ENCODE peak calls at places on chromosomes 12 and 14, in six cellular contexts. U is right lobe of liver, N is SK-N-SH, F is fibroblast of mammary gland, B is epithelial cell of proximal tubule, L is endothelial cell. E is an unnamed sample.

GRCh38 chr14:76314521-76314951 is 61.4 kb upstream of the ESRRB start:
- DNase-seq in U (no peak), N (no peak), F (no peak), B (no peak), L (no peak), E (no peak)

GRCh38 chr12:116172224-116172849 is 105.2 kb downstream of the MED13L start:
- DNase-seq in U (no peak), N (no peak), F (no peak), B (no peak), L (no peak), E (no peak)

GRCh38 chr12:93279849-93280412 is 97.8 kb upstream of the NUDT4 start:
- DNase-seq in U (no peak), N (no peak), F (no peak), B (no peak), L (peak; percentile 8), E (no peak)

GRCh38 chr12:55733021-55733555 is 4.3 kb upstream of the CD63 start:
- DNase-seq in U (no peak), N (no peak), F (no peak), B (no peak), L (no peak), E (no peak)

GRCh38 chr12:25960176-25960575 is 1.7 kb downstream of the RASSF8 start:
- DNase-seq in U (no peak), N (peak; percentile 55), F (peak; percentile 44), B (no peak), L (peak; percentile 14), E (no peak)

GRCh38 chr12:613996-614726 is 49.1 kb downstream of the NINJ2 start:
- DNase-seq in U (no peak), N (peak; percentile 73), F (peak; percentile 8), B (no peak), L (no peak), E (peak; percentile 41)

GRCh38 chr12:117111386-117112267 is 12.4 kb upstream of the TESC start:
- DNase-seq in U (no peak), N (no peak), F (no peak), B (no peak), L (no peak), E (peak; percentile 45)

GRCh38 chr14:91019673-91020072 is 40.8 kb downstream of the RPS6KA5 start:
- DNase-seq in U (no peak), N (no peak), F (no peak), B (no peak), L (no peak), E (no peak)

GRCh38 chr14:27995688-27996087 is 770.9 kb upstream of the FOXG1 start:
- DNase-seq in U (no peak), N (no peak), F (no peak), B (no peak), L (no peak), E (no peak)

GRCh38 chr14:84162658-84163057 is 1367.3 kb upstream of the FLRT2 start:
- DNase-seq in U (no peak), N (no peak), F (no peak), B (no peak), L (no peak), E (no peak)

GRCh38 chr12:113831016-113831415 is 135.1 kb downstream of the RBM19 start:
- DNase-seq in U (no peak), N (no peak), F (peak; percentile 8), B (no peak), L (no peak), E (no peak)

DNA sequence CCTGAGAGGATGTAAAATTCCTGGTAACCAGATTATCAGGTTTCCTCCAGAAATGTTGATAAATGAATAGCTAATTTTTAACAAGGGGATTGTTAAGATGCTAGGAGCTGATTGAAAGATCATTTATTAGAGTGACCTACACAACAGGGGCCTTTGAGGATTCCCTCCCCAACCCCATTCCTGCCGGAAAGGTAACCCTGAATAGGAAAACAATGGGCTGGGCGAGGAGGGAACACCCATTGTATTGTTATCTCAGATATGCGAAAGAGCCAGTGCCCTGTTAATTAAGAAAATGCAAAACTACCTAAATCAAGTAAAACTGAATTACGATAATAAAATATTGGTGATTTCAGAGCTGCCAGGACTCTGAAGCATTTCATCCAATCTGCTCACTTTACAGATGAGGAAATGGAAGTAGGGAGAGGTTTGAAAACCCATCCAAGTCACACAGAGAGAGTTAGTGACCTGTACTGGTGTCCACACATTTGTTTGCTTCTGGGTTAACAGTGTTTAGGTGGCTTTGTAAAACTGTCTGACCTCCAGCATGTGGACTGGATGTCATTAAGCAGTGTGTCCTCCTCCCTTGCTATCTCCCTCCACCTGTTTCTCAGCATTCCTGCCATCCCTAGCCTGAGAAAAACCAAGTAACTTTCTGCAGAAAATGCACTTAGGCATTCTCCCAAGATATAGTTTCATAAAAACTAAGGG is 214.8 kb downstream of the TTC6 start:
- DNase-seq in U (peak; percentile 45), N (no peak), F (no peak), B (no peak), L (no peak), E (no peak)
- TF ChIP-seq CTCF in U (no peak), N (no peak), F (no peak), B (no peak), L (no peak), E (no peak)

DNA sequence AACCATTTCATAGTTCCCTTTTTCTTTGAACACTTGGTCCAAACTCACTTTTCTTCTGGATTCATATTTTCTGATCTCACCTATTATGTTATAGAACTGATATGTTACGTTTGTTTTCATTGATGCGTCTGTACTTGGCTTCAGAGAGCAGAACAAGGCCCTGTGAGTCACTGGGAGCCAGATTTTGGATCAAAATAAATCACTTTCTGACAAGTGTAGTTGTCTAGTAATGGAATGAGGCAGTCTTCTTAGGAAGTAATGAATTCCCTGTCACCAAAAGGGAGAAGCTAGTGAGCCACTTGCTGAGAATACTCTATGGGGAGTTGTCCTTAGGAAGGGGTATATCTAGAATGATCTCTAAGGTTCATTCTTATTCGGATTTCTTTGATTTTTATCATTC is 10.2 kb downstream of the BICD1 start:
- DNase-seq in U (no peak), N (no peak), F (peak; percentile 88), B (no peak), L (no peak), E (no peak)
- TF ChIP-seq CTCF in U (no peak), N (no peak), F (no peak), B (no peak), L (no peak), E (no peak)

GRCh38 chr14:69812725-69813124 is 15.7 kb upstream of the SLC10A1 start:
- DNase-seq in U (no peak), N (no peak), F (no peak), B (no peak), L (no peak), E (no peak)
- TF ChIP-seq CTCF in U (peak; percentile 6), N (no peak), F (no peak), B (no peak), L (no peak), E (no peak)

GRCh38 chr12:20950248-20950647 is 139.7 kb downstream of the SLCO1B3 start:
- DNase-seq in U (no peak), N (peak; percentile 4), F (peak; percentile 10), B (no peak), L (no peak), E (no peak)
- TF ChIP-seq CTCF in U (peak; percentile 60), N (peak; percentile 66), F (peak; percentile 28), B (peak; percentile 53), L (peak; percentile 58), E (peak; percentile 24)

GRCh38 chr12:102879144-102879763 is 37.8 kb downstream of the PAH start:
- DNase-seq in U (no peak), N (peak; percentile 23), F (peak; percentile 60), B (peak; percentile 70), L (peak; percentile 18), E (peak; percentile 51)

GRCh38 chr12:102880783-102881182 is 36.3 kb downstream of the PAH start:
- DNase-seq in U (no peak), N (no peak), F (no peak), B (no peak), L (no peak), E (no peak)

GRCh38 chr12:102874819-102875218 is 42.2 kb downstream of the PAH start:
- DNase-seq in U (no peak), N (no peak), F (no peak), B (no peak), L (no peak), E (no peak)

GRCh38 chr12:102873077-102873476 is 44.0 kb downstream of the PAH start:
- DNase-seq in U (no peak), N (no peak), F (no peak), B (no peak), L (no peak), E (no peak)

GRCh38 chr12:102876883-102877282 is 40.2 kb downstream of the PAH start:
- DNase-seq in U (no peak), N (no peak), F (no peak), B (no peak), L (peak; percentile 27), E (peak; percentile 65)
- TF ChIP-seq CTCF in U (no peak), N (peak; percentile 20), F (no peak), B (peak; percentile 39), L (no peak), E (no peak)

GRCh38 chr14:43503508-43503907 is 1003.6 kb downstream of the FSCB start:
- DNase-seq in U (no peak), N (no peak), F (no peak), B (no peak), L (no peak), E (no peak)
- TF ChIP-seq CTCF in U (peak; percentile 22), N (peak; percentile 21), F (no peak), B (no peak), L (no peak), E (no peak)

DNA sequence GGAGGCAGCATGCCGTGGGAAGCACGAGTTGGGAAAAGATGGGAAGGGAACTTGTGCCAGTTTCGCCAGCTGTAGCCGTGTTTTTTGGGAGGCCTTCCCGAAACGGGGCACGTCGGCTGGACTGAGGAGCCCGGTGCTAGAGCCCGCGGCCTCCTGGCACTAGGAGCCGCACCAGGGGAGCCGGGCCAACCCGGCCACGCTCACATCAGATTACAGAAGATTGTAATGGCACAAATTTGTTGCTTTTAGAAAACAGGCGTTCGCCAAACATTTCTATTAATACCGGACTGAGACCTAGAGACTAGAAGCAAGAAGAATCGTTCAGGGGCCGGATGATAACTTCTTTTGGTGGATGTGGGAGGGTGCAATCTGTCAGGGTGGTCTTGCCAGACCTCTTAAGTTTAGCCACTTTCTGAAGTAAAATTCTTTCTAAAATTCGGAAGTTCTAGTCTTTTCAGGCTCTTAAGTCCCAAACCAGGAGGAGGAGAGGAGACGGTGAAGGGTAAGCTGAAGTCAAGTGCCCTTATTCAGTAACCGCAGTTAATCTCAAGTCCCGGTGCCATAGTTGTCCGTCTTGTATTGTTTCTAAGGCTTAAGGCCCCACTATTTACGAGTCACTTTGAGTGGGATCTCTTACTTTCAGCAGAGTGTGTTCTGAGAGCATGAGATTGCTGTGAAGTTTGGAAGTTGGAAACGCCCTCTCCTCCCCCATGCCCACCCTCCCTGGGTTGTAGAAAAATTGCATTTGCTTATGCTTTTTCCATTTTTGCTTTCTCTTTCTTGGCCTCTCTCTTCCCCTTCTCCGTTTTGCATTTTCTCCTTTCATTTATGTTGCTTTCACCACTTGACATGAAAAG is 1.4 kb downstream of the RASSF3 start:
- DNase-seq in U (peak; percentile 58), N (peak; percentile 66), F (peak; percentile 28), B (no peak), L (peak; percentile 33), E (peak; percentile 13)
- TF ChIP-seq CTCF in U (no peak), N (no peak), F (no peak), B (no peak), L (no peak), E (no peak)

E was measured in WTC11.